ENCODE peak calls at places on chromosomes 12 and 14, in ten cellular contexts. L is NCI-H446; Y is stimulated activated CD8-positive, alpha-beta memory T cell treated with anti-CD3 and anti-CD28 coated beads, Interleukin-7, amount 100 ng/mL, for 4 hours; C is nephron progenitor cell; R is T-helper 9 cell; N is hypothalamus; O is endothelial cell; W is activated T-cell treated with anti-CD3 and anti-CD28 coated beads for 1 hour; H is iris pigment epithelial cell; I is stimulated activated naive CD8-positive, alpha-beta T cell treated with anti-CD3 and anti-CD28 coated beads, Interleukin-15, Interleukin-2, amounts not matched to agents 100 U/mL and 50 U/mL, for 24 hours. U is an unnamed sample.

GRCh38 chr14:31461545-31461944 is 4.2 kb upstream of the DTD2 start:
- DNase-seq in N (no peak), R (no peak), O (no peak), C (no peak), W (no peak), Y (no peak), H (no peak), L (no peak), I (no peak), U (no peak)

GRCh38 chr14:91520138-91520537 is 10.0 kb upstream of the PPP4R3A start:
- DNase-seq in W (no peak), I (no peak), L (no peak), C (no peak), Y (no peak), O (no peak), R (no peak), N (no peak), H (no peak), U (no peak)

GRCh38 chr14:100078997-100079561 is 13.9 kb downstream of the EVL start:
- DNase-seq in C (no peak), R (peak), H (peak), W (peak), Y (peak), I (peak), L (no peak), N (no peak), O (no peak), U (no peak)

GRCh38 chr14:104680056-104680805 is 9.2 kb upstream of the INF2 start:
- DNase-seq in C (no peak), N (peak), Y (no peak), R (no peak), L (no peak), I (no peak), O (no peak), H (peak), W (no peak), U (no peak)

GRCh38 chr14:24880689-24881088 is 169.3 kb downstream of the STXBP6 start:
- DNase-seq in Y (no peak), L (no peak), C (no peak), I (no peak), O (no peak), N (no peak), H (peak), W (no peak), R (no peak), U (no peak)

GRCh38 chr14:85471744-85472143 is 58.2 kb upstream of the FLRT2 start:
- DNase-seq in R (no peak), L (no peak), I (no peak), W (no peak), C (peak), H (peak), N (no peak), Y (no peak), O (no peak), U (no peak)

GRCh38 chr14:39406560-39406959 is 25.7 kb downstream of the FBXO33 start:
- DNase-seq in I (no peak), C (no peak), L (no peak), W (no peak), N (no peak), Y (no peak), O (no peak), R (no peak), H (no peak), U (no peak)

GRCh38 chr14:51087024-51087423 is 7.9 kb downstream of the TRIM9 start:
- DNase-seq in W (no peak), L (no peak), H (no peak), C (no peak), O (no peak), N (no peak), I (no peak), R (no peak), Y (no peak), U (no peak)

GRCh38 chr12:69101505-69101904 is 137.9 kb upstream of the CPSF6 start:
- DNase-seq in O (no peak), I (no peak), N (no peak), C (no peak), R (no peak), L (no peak), W (no peak), Y (no peak), H (no peak), U (no peak)

GRCh38 chr12:110688446-110689001 is 391 bp downstream of the HVCN1 start:
- DNase-seq in L (no peak), H (no peak), I (no peak), O (peak), W (no peak), C (peak), R (no peak), N (no peak), Y (no peak), U (no peak)

GRCh38 chr12:10740182-10740581 is 17.1 kb upstream of the YBX3 start:
- DNase-seq in H (no peak), I (no peak), W (no peak), C (no peak), O (no peak), Y (no peak), N (no peak), L (no peak), R (no peak), U (no peak)

GRCh38 chr12:18165422-18165871 is 75.5 kb upstream of the RERGL start:
- DNase-seq in Y (no peak), R (no peak), N (no peak), W (no peak), I (no peak), C (no peak), L (no peak), H (peak), O (no peak), U (no peak)

GRCh38 chr14:103165323-103165722 is 42.1 kb downstream of the TNFAIP2 start:
- DNase-seq in Y (no peak), H (no peak), O (no peak), W (no peak), L (no peak), C (no peak), I (no peak), R (no peak), N (no peak), U (no peak)

GRCh38 chr14:86796221-86797074 is 1196.5 kb downstream of the GALC start:
- DNase-seq in L (no peak), O (no peak), R (no peak), W (no peak), N (no peak), H (peak), C (no peak), I (no peak), Y (no peak), U (no peak)

GRCh38 chr12:23376238-23376637 is 573.2 kb downstream of the SOX5 start:
- DNase-seq in R (no peak), L (no peak), Y (no peak), C (no peak), W (no peak), O (no peak), I (no peak), H (no peak), N (no peak), U (no peak)

GRCh38 chr12:2319747-2320146 is 267.0 kb downstream of the CACNA1C start:
- DNase-seq in H (no peak), L (no peak), W (no peak), R (no peak), Y (no peak), I (no peak), C (no peak), O (no peak), N (no peak), U (no peak)

GRCh38 chr14:50999726-51000125 is 55.4 kb upstream of the PYGL start:
- DNase-seq in C (no peak), Y (no peak), N (no peak), L (no peak), O (no peak), H (no peak), W (no peak), I (no peak), R (no peak), U (no peak)

GRCh38 chr14:96126339-96126770 is 78.3 kb upstream of the BDKRB2 start:
- DNase-seq in L (no peak), N (no peak), H (peak), W (no peak), I (peak), C (no peak), Y (no peak), O (peak), R (peak), U (no peak)

GRCh38 chr12:105916698-105917059 is 222.1 kb downstream of the NUAK1 start:
- DNase-seq in L (no peak), Y (no peak), H (peak), I (no peak), O (no peak), R (no peak), W (no peak), N (no peak), C (no peak), U (no peak)